ENCODE peak calls at places on chromosomes 12 and 14, in seven cellular contexts. One of them, this sample, is unnamed.

GRCh38 chr14:79542121-79542520 is 669.2 kb downstream of the DIO2 start:
- DNase-seq in prostate gland: no peak
- DNase-seq in fibroblast of pulmonary artery: peak
- DNase-seq in uterus: no peak
- DNase-seq in fibroblast of lung: peak
- DNase-seq in foreskin fibroblast: no peak
- DNase-seq in choroid plexus epithelial cell: peak
- DNase-seq in this sample: no peak

GRCh38 chr14:101880016-101880297 is 84.4 kb upstream of the DYNC1H1 start:
- DNase-seq in foreskin fibroblast: no peak
- DNase-seq in uterus: no peak
- DNase-seq in fibroblast of lung: no peak
- DNase-seq in choroid plexus epithelial cell: no peak
- DNase-seq in fibroblast of pulmonary artery: no peak
- DNase-seq in prostate gland: no peak
- DNase-seq in this sample: no peak

GRCh38 chr12:48883305-48884171 is 17.9 kb upstream of the RND1 start:
- DNase-seq in prostate gland: no peak
- DNase-seq in foreskin fibroblast: no peak
- DNase-seq in fibroblast of pulmonary artery: peak
- DNase-seq in choroid plexus epithelial cell: no peak
- DNase-seq in fibroblast of lung: peak
- DNase-seq in uterus: no peak
- DNase-seq in this sample: no peak

GRCh38 chr14:70663707-70664179 is 22.0 kb downstream of the TTC9 start:
- DNase-seq in uterus: no peak
- DNase-seq in fibroblast of lung: peak
- DNase-seq in fibroblast of pulmonary artery: no peak
- DNase-seq in choroid plexus epithelial cell: peak
- DNase-seq in prostate gland: no peak
- DNase-seq in foreskin fibroblast: peak
- DNase-seq in this sample: no peak

GRCh38 chr12:85865905-85866304 is 8.2 kb upstream of the NTS start:
- DNase-seq in prostate gland: no peak
- DNase-seq in foreskin fibroblast: peak
- DNase-seq in fibroblast of lung: peak
- DNase-seq in choroid plexus epithelial cell: peak
- DNase-seq in uterus: no peak
- DNase-seq in fibroblast of pulmonary artery: peak
- DNase-seq in this sample: peak

GRCh38 chr14:71001742-71002141 is 94.5 kb downstream of the PCNX1 start:
- DNase-seq in foreskin fibroblast: no peak
- DNase-seq in fibroblast of lung: no peak
- DNase-seq in uterus: no peak
- DNase-seq in prostate gland: no peak
- DNase-seq in fibroblast of pulmonary artery: no peak
- DNase-seq in choroid plexus epithelial cell: no peak
- DNase-seq in this sample: no peak

GRCh38 chr12:132171293-132171967 is 27.2 kb downstream of the NOC4L start:
- DNase-seq in foreskin fibroblast: no peak
- DNase-seq in fibroblast of pulmonary artery: no peak
- DNase-seq in choroid plexus epithelial cell: no peak
- DNase-seq in uterus: no peak
- DNase-seq in fibroblast of lung: no peak
- DNase-seq in prostate gland: no peak
- DNase-seq in this sample: no peak

GRCh38 chr14:91317381-91318313 is 73.1 kb upstream of the GPR68 start:
- DNase-seq in prostate gland: peak
- DNase-seq in choroid plexus epithelial cell: no peak
- DNase-seq in fibroblast of pulmonary artery: peak
- DNase-seq in fibroblast of lung: peak
- DNase-seq in foreskin fibroblast: no peak
- DNase-seq in uterus: peak
- DNase-seq in this sample: peak

GRCh38 chr12:3275171-3276041 is 198.2 kb downstream of the TSPAN9 start:
- DNase-seq in foreskin fibroblast: peak
- DNase-seq in fibroblast of lung: peak
- DNase-seq in uterus: peak
- DNase-seq in prostate gland: peak
- DNase-seq in choroid plexus epithelial cell: peak
- DNase-seq in fibroblast of pulmonary artery: peak
- DNase-seq in this sample: peak

GRCh38 chr12:122878780-122879612 is 16.9 kb downstream of the VPS37B start:
- DNase-seq in foreskin fibroblast: no peak
- DNase-seq in choroid plexus epithelial cell: no peak
- DNase-seq in uterus: no peak
- DNase-seq in fibroblast of pulmonary artery: no peak
- DNase-seq in fibroblast of lung: no peak
- DNase-seq in prostate gland: no peak
- DNase-seq in this sample: no peak

GRCh38 chr14:56580317-56580711 is 716 bp downstream of the TMEM260 start:
- DNase-seq in prostate gland: no peak
- DNase-seq in choroid plexus epithelial cell: no peak
- DNase-seq in fibroblast of pulmonary artery: no peak
- DNase-seq in foreskin fibroblast: no peak
- DNase-seq in fibroblast of lung: no peak
- DNase-seq in uterus: no peak
- DNase-seq in this sample: no peak

GRCh38 chr12:69405466-69405865 is 45.9 kb downstream of the YEATS4 start:
- DNase-seq in fibroblast of lung: peak
- DNase-seq in uterus: peak
- DNase-seq in fibroblast of pulmonary artery: peak
- DNase-seq in prostate gland: no peak
- DNase-seq in foreskin fibroblast: peak
- DNase-seq in choroid plexus epithelial cell: peak
- DNase-seq in this sample: peak

GRCh38 chr12:50353869-50354593 is 42.4 kb downstream of the FAM186A start:
- DNase-seq in choroid plexus epithelial cell: peak
- DNase-seq in fibroblast of lung: peak
- DNase-seq in prostate gland: no peak
- DNase-seq in foreskin fibroblast: peak
- DNase-seq in fibroblast of pulmonary artery: peak
- DNase-seq in uterus: no peak
- DNase-seq in this sample: no peak

GRCh38 chr12:6937481-6938352 is 5.9 kb upstream of the RNU7-1 start:
- DNase-seq in foreskin fibroblast: peak
- DNase-seq in uterus: peak
- DNase-seq in fibroblast of pulmonary artery: peak
- DNase-seq in prostate gland: peak
- DNase-seq in choroid plexus epithelial cell: peak
- DNase-seq in fibroblast of lung: peak
- DNase-seq in this sample: peak

GRCh38 chr14:59566725-59567124 is 9.9 kb downstream of the CCDC175 start:
- DNase-seq in uterus: no peak
- DNase-seq in choroid plexus epithelial cell: no peak
- DNase-seq in prostate gland: no peak
- DNase-seq in fibroblast of pulmonary artery: no peak
- DNase-seq in fibroblast of lung: no peak
- DNase-seq in foreskin fibroblast: no peak
- DNase-seq in this sample: peak

GRCh38 chr12:102356690-102357089 is 123.7 kb downstream of the IGF1 start:
- DNase-seq in choroid plexus epithelial cell: no peak
- DNase-seq in fibroblast of pulmonary artery: no peak
- DNase-seq in prostate gland: no peak
- DNase-seq in foreskin fibroblast: no peak
- DNase-seq in uterus: no peak
- DNase-seq in fibroblast of lung: no peak
- DNase-seq in this sample: no peak

DNA sequence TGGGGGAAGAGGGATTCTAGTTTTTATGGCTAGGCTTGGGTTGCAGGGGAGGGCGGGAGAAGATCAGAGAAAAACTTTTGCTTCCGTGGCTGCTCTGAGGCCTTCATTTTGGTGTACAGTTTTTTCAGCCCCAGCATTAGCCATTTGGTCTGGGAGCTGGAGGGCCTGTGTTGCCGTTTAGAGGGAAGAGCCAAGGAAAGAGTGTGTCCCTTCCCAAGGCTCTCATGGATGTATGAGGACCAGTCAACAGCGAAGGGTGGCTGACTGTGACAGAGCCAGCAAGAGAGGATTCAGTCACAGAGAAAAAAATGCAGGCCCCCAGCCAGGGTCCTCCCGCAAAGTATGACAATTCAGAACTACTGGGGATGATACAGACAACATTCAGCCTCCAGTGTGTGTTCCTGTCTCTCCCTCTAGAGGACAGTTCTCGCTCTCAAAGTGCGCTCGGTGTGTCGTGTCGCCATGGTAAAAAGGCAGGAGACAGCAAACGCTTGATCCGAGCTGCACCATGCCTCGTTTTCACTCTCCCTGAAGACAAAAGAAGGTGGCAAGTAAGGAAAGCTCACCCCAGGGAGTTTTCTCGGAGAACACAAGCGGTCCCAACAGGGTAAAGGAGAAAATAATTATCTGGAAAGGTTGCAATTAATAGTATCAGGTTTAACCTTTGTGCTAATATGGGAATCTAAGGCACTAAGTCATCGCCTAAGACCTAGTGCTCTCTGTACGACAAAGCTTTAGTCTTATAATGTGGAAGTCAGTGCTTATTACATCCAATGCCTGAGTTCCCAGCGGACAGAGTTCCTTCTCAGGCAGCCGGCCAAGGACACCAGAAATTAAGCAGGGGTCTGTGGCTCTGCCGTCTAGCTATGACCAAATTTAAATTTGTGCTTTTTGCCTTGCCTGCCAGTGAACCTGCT is 157.3 kb upstream of the PLXNC1 start:
- DNase-seq in prostate gland: no peak
- DNase-seq in fibroblast of lung: peak
- DNase-seq in foreskin fibroblast: peak
- DNase-seq in choroid plexus epithelial cell: peak
- DNase-seq in fibroblast of pulmonary artery: peak
- DNase-seq in uterus: no peak
- DNase-seq in this sample: peak
- TF ChIP-seq CTCF in prostate gland: peak
- TF ChIP-seq CTCF in fibroblast of lung: peak
- TF ChIP-seq CTCF in foreskin fibroblast: peak
- TF ChIP-seq CTCF in choroid plexus epithelial cell: peak
- TF ChIP-seq CTCF in fibroblast of pulmonary artery: peak
- TF ChIP-seq CTCF in uterus: peak
- TF ChIP-seq CTCF in this sample: peak

GRCh38 chr14:50791201-50791600 is 39.8 kb downstream of the NIN start:
- DNase-seq in prostate gland: no peak
- DNase-seq in fibroblast of lung: no peak
- DNase-seq in choroid plexus epithelial cell: no peak
- DNase-seq in uterus: no peak
- DNase-seq in foreskin fibroblast: no peak
- DNase-seq in fibroblast of pulmonary artery: no peak
- DNase-seq in this sample: no peak
- H3K4me3 ChIP-seq in prostate gland: no peak
- H3K4me3 ChIP-seq in fibroblast of lung: no peak
- H3K4me3 ChIP-seq in choroid plexus epithelial cell: no peak
- H3K4me3 ChIP-seq in uterus: no peak
- H3K4me3 ChIP-seq in foreskin fibroblast: no peak
- H3K4me3 ChIP-seq in fibroblast of pulmonary artery: no peak
- H3K4me3 ChIP-seq in this sample: no peak

DNA sequence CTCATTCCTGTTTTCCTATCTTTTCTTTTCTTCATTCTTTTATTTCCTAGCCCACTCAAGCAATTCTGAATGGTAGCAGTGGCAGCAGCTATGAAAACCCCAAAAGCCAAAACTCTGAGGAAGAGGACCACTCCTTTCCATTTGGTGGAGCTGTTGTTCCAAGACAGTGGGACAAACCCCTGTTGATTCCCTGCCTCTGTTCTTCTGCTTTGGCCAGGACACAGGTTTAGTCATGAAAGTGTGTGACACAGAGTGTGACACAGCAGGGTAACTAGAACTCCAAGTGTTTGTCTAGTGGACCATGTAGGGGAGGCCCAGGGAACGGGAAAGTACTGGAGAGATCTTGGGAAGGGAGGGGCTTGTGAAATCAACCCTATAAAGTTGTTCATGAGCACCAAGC is 71.1 kb downstream of the PTCSC3 start:
- DNase-seq in fibroblast of pulmonary artery: no peak
- DNase-seq in fibroblast of lung: no peak
- DNase-seq in prostate gland: no peak
- DNase-seq in foreskin fibroblast: no peak
- DNase-seq in choroid plexus epithelial cell: no peak
- DNase-seq in uterus: no peak
- DNase-seq in this sample: peak
- TF ChIP-seq CTCF in fibroblast of pulmonary artery: no peak
- TF ChIP-seq CTCF in fibroblast of lung: no peak
- TF ChIP-seq CTCF in prostate gland: no peak
- TF ChIP-seq CTCF in foreskin fibroblast: no peak
- TF ChIP-seq CTCF in choroid plexus epithelial cell: peak
- TF ChIP-seq CTCF in uterus: no peak
- TF ChIP-seq CTCF in this sample: peak

DNA sequence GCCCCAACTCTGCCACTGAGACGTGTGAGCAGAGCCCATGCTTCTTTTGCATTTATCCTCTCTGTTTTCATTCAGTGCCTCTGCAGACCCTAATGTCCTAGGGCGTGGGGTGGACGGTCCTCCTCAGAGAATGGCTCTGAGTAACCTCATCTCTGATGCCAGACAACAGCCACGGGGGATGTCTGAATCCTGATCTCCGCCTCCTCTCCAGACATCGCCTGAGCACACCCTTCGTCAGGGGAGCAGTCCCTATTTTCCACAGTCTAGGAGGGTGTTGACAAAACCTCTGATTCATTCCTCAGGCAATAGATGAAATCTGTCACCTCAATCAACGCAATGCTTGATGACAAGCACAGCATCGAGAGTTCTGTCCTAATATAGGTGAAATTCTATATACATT is 109.2 kb upstream of the DYRK2 start:
- DNase-seq in prostate gland: no peak
- DNase-seq in fibroblast of lung: no peak
- DNase-seq in fibroblast of pulmonary artery: no peak
- DNase-seq in uterus: no peak
- DNase-seq in choroid plexus epithelial cell: no peak
- DNase-seq in foreskin fibroblast: no peak
- DNase-seq in this sample: no peak
- H3K4me3 ChIP-seq in prostate gland: no peak
- H3K4me3 ChIP-seq in fibroblast of lung: no peak
- H3K4me3 ChIP-seq in fibroblast of pulmonary artery: no peak
- H3K4me3 ChIP-seq in uterus: no peak
- H3K4me3 ChIP-seq in choroid plexus epithelial cell: no peak
- H3K4me3 ChIP-seq in foreskin fibroblast: no peak
- H3K4me3 ChIP-seq in this sample: no peak

DNA sequence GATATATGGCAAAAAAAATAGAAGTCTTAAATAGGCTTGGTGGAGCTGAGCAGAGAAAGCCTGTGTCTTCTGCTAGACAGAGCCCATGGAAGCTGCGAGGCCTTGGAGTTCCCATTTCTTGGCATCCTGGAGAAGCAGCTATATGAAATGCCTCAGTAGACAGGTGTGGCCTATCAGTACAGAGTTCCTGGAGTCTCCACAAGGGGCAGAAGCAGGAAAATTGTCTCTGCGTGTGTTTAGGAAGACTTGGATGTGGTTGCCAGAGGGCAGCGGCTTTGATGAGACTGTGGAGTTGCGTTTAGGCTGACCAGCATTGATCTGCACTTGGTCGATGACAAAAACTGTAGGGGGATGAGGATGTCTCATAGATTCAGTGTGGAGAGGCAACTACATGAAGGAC is 334.5 kb upstream of the SEL1L start:
- DNase-seq in fibroblast of lung: no peak
- DNase-seq in choroid plexus epithelial cell: no peak
- DNase-seq in prostate gland: no peak
- DNase-seq in fibroblast of pulmonary artery: no peak
- DNase-seq in uterus: no peak
- DNase-seq in foreskin fibroblast: no peak
- DNase-seq in this sample: no peak
- TF ChIP-seq CTCF in fibroblast of lung: no peak
- TF ChIP-seq CTCF in choroid plexus epithelial cell: no peak
- TF ChIP-seq CTCF in prostate gland: no peak
- TF ChIP-seq CTCF in fibroblast of pulmonary artery: no peak
- TF ChIP-seq CTCF in uterus: no peak
- TF ChIP-seq CTCF in foreskin fibroblast: no peak
- TF ChIP-seq CTCF in this sample: no peak

This sample was measured in epithelial cell of esophagus.